ENCODE peak calls at places on chromosome 11, in four cellular contexts. B is tibial nerve, X is AG08395, H is brain microvascular endothelial cell. M is an unnamed sample.
A peak's percentile ranks its signal among the peaks of the same experiment; 100 is the strongest.

GRCh38 chr11:13302440-13302958 is 24.9 kb downstream of the BMAL1 start:
- DNase-seq in B (no peak), X (no peak), H (no peak), M (no peak)

GRCh38 chr11:118633979-118634378 is 26.6 kb downstream of the PHLDB1 start:
- DNase-seq in B (no peak), X (peak; percentile 68), H (no peak), M (no peak)

GRCh38 chr11:63699906-63700305 is 18.6 kb downstream of the RTN3 start:
- DNase-seq in B (no peak), X (no peak), H (no peak), M (no peak)

GRCh38 chr11:65651589-65652510 is 10.9 kb downstream of the RELA start:
- DNase-seq in B (no peak), X (peak; percentile 32), H (no peak), M (no peak)

GRCh38 chr11:47863893-47864430 is 15.8 kb upstream of the NUP160 start:
- DNase-seq in B (no peak), X (no peak), H (no peak), M (no peak)

GRCh38 chr11:70715636-70716035 is 317.3 kb downstream of the CTTN start:
- DNase-seq in B (no peak), X (no peak), H (no peak), M (no peak)

GRCh38 chr11:67240575-67241389 is 25.5 kb upstream of the GRK2 start:
- DNase-seq in B (no peak), X (peak; percentile 62), H (peak; percentile 82), M (peak; percentile 82)

GRCh38 chr11:116853461-116854073 is 16.1 kb upstream of the APOA1 start:
- DNase-seq in B (no peak), X (peak; percentile 91), H (peak; percentile 88), M (peak; percentile 59)

GRCh38 chr11:2860636-2861035 is 24.9 kb downstream of the CDKN1C start:
- DNase-seq in B (no peak), X (no peak), H (peak; percentile 7), M (no peak)

GRCh38 chr11:119806064-119806915 is 77.3 kb upstream of the NECTIN1 start:
- DNase-seq in B (no peak), X (no peak), H (no peak), M (no peak)

GRCh38 chr11:33685061-33685460 is 15.6 kb downstream of the C11orf91 start:
- DNase-seq in B (no peak), X (no peak), H (no peak), M (no peak)

GRCh38 chr11:61472868-61473267 is 35.7 kb upstream of the LRRC10B start:
- DNase-seq in B (peak; percentile 42), X (no peak), H (no peak), M (no peak)

GRCh38 chr11:2768471-2769408 is 68.9 kb upstream of the KCNQ1OT1 start:
- DNase-seq in B (peak; percentile 10), X (peak; percentile 92), H (peak; percentile 83), M (no peak)

M was measured in T-helper 22 cell.